ENCODE peak calls at places on chromosomes 16 and 17, in eight cellular contexts. One of them, this sample, is unnamed.
A peak's percentile ranks its signal among the peaks of the same experiment; 100 is the strongest.

GRCh38 chr17:70073799-70074198 is 1.2 kb upstream of the KCNJ16 start:
- DNase-seq in CD8-positive, alpha-beta T cell: no peak
- DNase-seq in fibroblast of pulmonary artery: no peak
- DNase-seq in MCF 10A: no peak
- DNase-seq in GM13977: no peak
- DNase-seq in NB4: no peak
- DNase-seq in upper lobe of right lung: no peak
- DNase-seq in heart right ventricle: no peak
- DNase-seq in this sample: no peak

GRCh38 chr17:39073916-39074315 is 77.5 kb downstream of the PLXDC1 start:
- DNase-seq in MCF 10A: no peak
- DNase-seq in GM13977: no peak
- DNase-seq in heart right ventricle: no peak
- DNase-seq in upper lobe of right lung: no peak
- DNase-seq in fibroblast of pulmonary artery: no peak
- DNase-seq in NB4: no peak
- DNase-seq in CD8-positive, alpha-beta T cell: no peak
- DNase-seq in this sample: no peak

GRCh38 chr16:48850097-48850496 is 240.1 kb upstream of the N4BP1 start:
- DNase-seq in heart right ventricle: no peak
- DNase-seq in GM13977: no peak
- DNase-seq in upper lobe of right lung: no peak
- DNase-seq in CD8-positive, alpha-beta T cell: no peak
- DNase-seq in MCF 10A: no peak
- DNase-seq in fibroblast of pulmonary artery: no peak
- DNase-seq in NB4: no peak
- DNase-seq in this sample: no peak

GRCh38 chr16:73254983-73255382 is 207.1 kb upstream of the ZFHX3 start:
- DNase-seq in fibroblast of pulmonary artery: no peak
- DNase-seq in GM13977: no peak
- DNase-seq in heart right ventricle: no peak
- DNase-seq in NB4: no peak
- DNase-seq in MCF 10A: no peak
- DNase-seq in CD8-positive, alpha-beta T cell: no peak
- DNase-seq in upper lobe of right lung: no peak
- DNase-seq in this sample: no peak

GRCh38 chr17:18039535-18040286 is 503 bp downstream of the GID4 start:
- DNase-seq in NB4: peak; percentile 45
- DNase-seq in upper lobe of right lung: peak; percentile 69
- DNase-seq in GM13977: peak; percentile 75
- DNase-seq in MCF 10A: peak; percentile 18
- DNase-seq in CD8-positive, alpha-beta T cell: no peak
- DNase-seq in fibroblast of pulmonary artery: no peak
- DNase-seq in heart right ventricle: peak; percentile 30
- DNase-seq in this sample: no peak

GRCh38 chr17:65278820-65279184 is 141.6 kb downstream of the RGS9 start:
- DNase-seq in fibroblast of pulmonary artery: no peak
- DNase-seq in GM13977: no peak
- DNase-seq in heart right ventricle: no peak
- DNase-seq in CD8-positive, alpha-beta T cell: no peak
- DNase-seq in upper lobe of right lung: no peak
- DNase-seq in MCF 10A: no peak
- DNase-seq in NB4: no peak
- DNase-seq in this sample: no peak

GRCh38 chr16:23691483-23692189 is 12.9 kb downstream of the PLK1 start:
- DNase-seq in fibroblast of pulmonary artery: peak; percentile 40
- DNase-seq in GM13977: no peak
- DNase-seq in heart right ventricle: no peak
- DNase-seq in upper lobe of right lung: no peak
- DNase-seq in MCF 10A: peak; percentile 60
- DNase-seq in CD8-positive, alpha-beta T cell: no peak
- DNase-seq in NB4: peak; percentile 56
- DNase-seq in this sample: no peak

GRCh38 chr16:78396046-78396445 is 296.6 kb downstream of the WWOX start:
- DNase-seq in MCF 10A: peak; percentile 1
- DNase-seq in upper lobe of right lung: no peak
- DNase-seq in CD8-positive, alpha-beta T cell: no peak
- DNase-seq in GM13977: no peak
- DNase-seq in NB4: peak; percentile 5
- DNase-seq in fibroblast of pulmonary artery: no peak
- DNase-seq in heart right ventricle: no peak
- DNase-seq in this sample: no peak

GRCh38 chr16:69566437-69567030 is 768 bp downstream of the NFAT5 start:
- DNase-seq in CD8-positive, alpha-beta T cell: no peak
- DNase-seq in upper lobe of right lung: peak; percentile 77
- DNase-seq in fibroblast of pulmonary artery: peak; percentile 71
- DNase-seq in GM13977: peak; percentile 78
- DNase-seq in NB4: peak; percentile 70
- DNase-seq in heart right ventricle: peak; percentile 58
- DNase-seq in MCF 10A: no peak
- DNase-seq in this sample: peak; percentile 25

GRCh38 chr16:73572135-73572534 is 524.2 kb upstream of the ZFHX3 start:
- DNase-seq in NB4: no peak
- DNase-seq in fibroblast of pulmonary artery: peak; percentile 11
- DNase-seq in upper lobe of right lung: peak; percentile 71
- DNase-seq in CD8-positive, alpha-beta T cell: no peak
- DNase-seq in MCF 10A: peak; percentile 13
- DNase-seq in heart right ventricle: peak; percentile 60
- DNase-seq in GM13977: no peak
- DNase-seq in this sample: peak; percentile 72

GRCh38 chr17:75077490-75078096 is 10.2 kb upstream of the SLC16A5 start:
- DNase-seq in CD8-positive, alpha-beta T cell: no peak
- DNase-seq in fibroblast of pulmonary artery: no peak
- DNase-seq in NB4: no peak
- DNase-seq in MCF 10A: no peak
- DNase-seq in upper lobe of right lung: peak; percentile 90
- DNase-seq in heart right ventricle: peak; percentile 84
- DNase-seq in GM13977: peak; percentile 83
- DNase-seq in this sample: no peak

GRCh38 chr16:79599837-79600635 is 501 bp downstream of the MAF start:
- DNase-seq in NB4: peak; percentile 4
- DNase-seq in GM13977: peak; percentile 50
- DNase-seq in fibroblast of pulmonary artery: peak; percentile 29
- DNase-seq in MCF 10A: peak; percentile 30
- DNase-seq in CD8-positive, alpha-beta T cell: no peak
- DNase-seq in upper lobe of right lung: peak; percentile 85
- DNase-seq in heart right ventricle: peak; percentile 75
- DNase-seq in this sample: peak; percentile 74

GRCh38 chr17:31411707-31412285 is 20.3 kb downstream of the RAB11FIP4 start:
- DNase-seq in heart right ventricle: no peak
- DNase-seq in MCF 10A: no peak
- DNase-seq in CD8-positive, alpha-beta T cell: no peak
- DNase-seq in GM13977: no peak
- DNase-seq in fibroblast of pulmonary artery: no peak
- DNase-seq in upper lobe of right lung: no peak
- DNase-seq in NB4: no peak
- DNase-seq in this sample: no peak

GRCh38 chr16:73006021-73006420 is 41.9 kb downstream of the ZFHX3 start:
- DNase-seq in MCF 10A: no peak
- DNase-seq in upper lobe of right lung: no peak
- DNase-seq in GM13977: no peak
- DNase-seq in fibroblast of pulmonary artery: no peak
- DNase-seq in NB4: no peak
- DNase-seq in CD8-positive, alpha-beta T cell: no peak
- DNase-seq in heart right ventricle: no peak
- DNase-seq in this sample: no peak

GRCh38 chr16:79008036-79008868 is 592.3 kb downstream of the MAF start:
- DNase-seq in GM13977: no peak
- DNase-seq in heart right ventricle: no peak
- DNase-seq in MCF 10A: no peak
- DNase-seq in upper lobe of right lung: no peak
- DNase-seq in fibroblast of pulmonary artery: no peak
- DNase-seq in NB4: peak; percentile 67
- DNase-seq in CD8-positive, alpha-beta T cell: no peak
- DNase-seq in this sample: no peak

GRCh38 chr17:2023692-2024571 is 1.2 kb downstream of the RTN4RL1 start:
- DNase-seq in heart right ventricle: no peak
- DNase-seq in MCF 10A: peak; percentile 61
- DNase-seq in upper lobe of right lung: peak; percentile 84
- DNase-seq in fibroblast of pulmonary artery: peak; percentile 64
- DNase-seq in NB4: peak; percentile 49
- DNase-seq in GM13977: peak; percentile 52
- DNase-seq in CD8-positive, alpha-beta T cell: no peak
- DNase-seq in this sample: no peak

GRCh38 chr17:17400566-17401184 is 76.1 kb upstream of the MED9 start:
- DNase-seq in NB4: no peak
- DNase-seq in fibroblast of pulmonary artery: no peak
- DNase-seq in upper lobe of right lung: no peak
- DNase-seq in CD8-positive, alpha-beta T cell: no peak
- DNase-seq in MCF 10A: no peak
- DNase-seq in heart right ventricle: no peak
- DNase-seq in GM13977: no peak
- DNase-seq in this sample: no peak

GRCh38 chr16:86554917-86555762 is at the start of gene MTHFSD:
- DNase-seq in fibroblast of pulmonary artery: peak; percentile 94
- DNase-seq in GM13977: peak; percentile 98
- DNase-seq in heart right ventricle: peak; percentile 96
- DNase-seq in MCF 10A: peak; percentile 87
- DNase-seq in NB4: peak; percentile 93
- DNase-seq in CD8-positive, alpha-beta T cell: peak; percentile 92
- DNase-seq in upper lobe of right lung: peak; percentile 97
- DNase-seq in this sample: peak; percentile 84
- TF ChIP-seq CTCF in fibroblast of pulmonary artery: no peak
- TF ChIP-seq CTCF in GM13977: no peak
- TF ChIP-seq CTCF in heart right ventricle: no peak
- TF ChIP-seq CTCF in MCF 10A: no peak
- TF ChIP-seq CTCF in NB4: no peak
- TF ChIP-seq CTCF in CD8-positive, alpha-beta T cell: no peak
- TF ChIP-seq CTCF in upper lobe of right lung: no peak
- TF ChIP-seq CTCF in this sample: no peak

GRCh38 chr17:72754513-72754912 is 338.0 kb downstream of the SLC39A11 start:
- DNase-seq in upper lobe of right lung: no peak
- DNase-seq in fibroblast of pulmonary artery: no peak
- DNase-seq in GM13977: no peak
- DNase-seq in heart right ventricle: no peak
- DNase-seq in MCF 10A: no peak
- DNase-seq in CD8-positive, alpha-beta T cell: no peak
- DNase-seq in NB4: no peak
- DNase-seq in this sample: no peak

GRCh38 chr17:72745241-72745640 is 347.2 kb downstream of the SLC39A11 start:
- DNase-seq in fibroblast of pulmonary artery: no peak
- DNase-seq in GM13977: no peak
- DNase-seq in NB4: no peak
- DNase-seq in heart right ventricle: no peak
- DNase-seq in MCF 10A: no peak
- DNase-seq in upper lobe of right lung: no peak
- DNase-seq in CD8-positive, alpha-beta T cell: no peak
- DNase-seq in this sample: no peak

GRCh38 chr17:72751746-72752145 is 340.7 kb downstream of the SLC39A11 start:
- DNase-seq in MCF 10A: peak; percentile 13
- DNase-seq in heart right ventricle: no peak
- DNase-seq in upper lobe of right lung: no peak
- DNase-seq in CD8-positive, alpha-beta T cell: no peak
- DNase-seq in fibroblast of pulmonary artery: no peak
- DNase-seq in NB4: no peak
- DNase-seq in GM13977: no peak
- DNase-seq in this sample: no peak

GRCh38 chr17:72747416-72747815 is 345.1 kb downstream of the SLC39A11 start:
- DNase-seq in heart right ventricle: no peak
- DNase-seq in GM13977: no peak
- DNase-seq in NB4: no peak
- DNase-seq in MCF 10A: no peak
- DNase-seq in upper lobe of right lung: no peak
- DNase-seq in fibroblast of pulmonary artery: no peak
- DNase-seq in CD8-positive, alpha-beta T cell: no peak
- DNase-seq in this sample: no peak

DNA sequence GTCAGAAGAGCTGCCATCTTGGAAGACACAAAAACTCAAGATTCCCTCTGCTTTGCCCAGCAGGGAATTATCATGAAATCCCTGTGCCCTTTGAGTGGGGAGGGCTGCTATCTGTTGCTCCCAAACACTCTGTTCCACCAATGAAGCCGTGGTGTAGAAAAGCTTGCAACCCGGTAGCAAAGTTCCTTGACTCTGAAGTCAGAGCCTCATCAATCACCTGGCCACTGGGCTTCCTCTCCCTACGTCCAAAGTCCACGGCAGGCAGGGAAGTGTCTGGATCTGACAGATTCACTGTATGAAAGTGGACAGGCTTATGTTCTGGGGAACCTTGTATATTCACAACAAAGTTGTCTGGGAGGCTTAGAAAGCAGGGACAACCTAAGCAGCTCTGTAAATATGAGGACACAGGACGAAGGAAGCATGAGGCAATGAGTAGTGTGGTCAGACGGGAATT is 343.3 kb downstream of the SLC39A11 start:
- DNase-seq in MCF 10A: no peak
- DNase-seq in upper lobe of right lung: no peak
- DNase-seq in heart right ventricle: no peak
- DNase-seq in fibroblast of pulmonary artery: no peak
- DNase-seq in CD8-positive, alpha-beta T cell: no peak
- DNase-seq in NB4: no peak
- DNase-seq in GM13977: no peak
- DNase-seq in this sample: no peak
- TF ChIP-seq CTCF in MCF 10A: no peak
- TF ChIP-seq CTCF in upper lobe of right lung: no peak
- TF ChIP-seq CTCF in heart right ventricle: no peak
- TF ChIP-seq CTCF in fibroblast of pulmonary artery: no peak
- TF ChIP-seq CTCF in CD8-positive, alpha-beta T cell: no peak
- TF ChIP-seq CTCF in NB4: no peak
- TF ChIP-seq CTCF in GM13977: no peak
- TF ChIP-seq CTCF in this sample: no peak

DNA sequence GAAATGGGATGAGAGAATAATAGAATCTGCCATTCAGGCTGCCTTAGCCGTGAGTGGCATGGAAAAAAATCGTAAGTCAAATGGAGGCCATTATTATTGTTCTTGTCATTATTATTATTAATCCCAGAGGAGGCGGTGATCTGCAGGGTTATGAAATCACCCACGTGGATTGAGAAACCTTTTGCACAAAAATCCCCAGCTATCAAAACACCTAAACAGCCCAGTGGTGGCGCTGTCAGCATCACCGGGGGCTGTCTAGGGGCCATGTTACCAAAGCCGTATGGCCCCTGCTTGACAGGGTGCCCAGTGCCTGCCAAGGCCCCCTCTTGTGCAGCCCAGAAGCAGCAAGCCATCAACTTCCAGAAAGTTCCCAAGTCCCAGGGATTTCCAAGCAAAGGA is 25.2 kb downstream of the CNGB1 start:
- DNase-seq in CD8-positive, alpha-beta T cell: no peak
- DNase-seq in fibroblast of pulmonary artery: peak; percentile 25
- DNase-seq in GM13977: no peak
- DNase-seq in NB4: peak; percentile 31
- DNase-seq in upper lobe of right lung: no peak
- DNase-seq in heart right ventricle: no peak
- DNase-seq in MCF 10A: peak; percentile 44
- DNase-seq in this sample: no peak
- TF ChIP-seq CTCF in CD8-positive, alpha-beta T cell: no peak
- TF ChIP-seq CTCF in fibroblast of pulmonary artery: peak; percentile 33
- TF ChIP-seq CTCF in GM13977: no peak
- TF ChIP-seq CTCF in NB4: no peak
- TF ChIP-seq CTCF in upper lobe of right lung: no peak
- TF ChIP-seq CTCF in heart right ventricle: no peak
- TF ChIP-seq CTCF in MCF 10A: peak; percentile 14
- TF ChIP-seq CTCF in this sample: no peak

DNA sequence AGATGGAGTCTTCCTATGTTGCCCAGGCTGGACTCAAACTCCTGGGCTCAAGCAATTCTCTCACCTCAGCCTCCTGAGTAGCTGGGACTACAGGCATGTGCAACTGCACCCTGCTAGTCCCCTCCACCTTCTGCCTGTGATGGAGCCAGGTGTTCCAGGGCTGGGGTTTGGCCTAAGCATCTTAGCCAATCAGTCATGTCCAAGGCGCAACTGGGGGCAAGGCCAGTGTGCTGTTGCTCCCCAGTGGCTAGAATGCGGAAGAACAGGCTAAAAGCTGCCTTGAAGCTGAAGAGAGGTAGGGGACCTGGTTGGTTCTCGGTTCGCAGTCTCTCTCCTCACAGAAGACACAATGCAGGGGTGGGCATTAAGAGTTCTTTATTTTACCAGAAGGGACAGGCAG is 18.6 kb downstream of the FLOT2 start:
- DNase-seq in CD8-positive, alpha-beta T cell: no peak
- DNase-seq in MCF 10A: peak; percentile 66
- DNase-seq in fibroblast of pulmonary artery: peak; percentile 58
- DNase-seq in heart right ventricle: no peak
- DNase-seq in NB4: peak; percentile 31
- DNase-seq in GM13977: peak; percentile 63
- DNase-seq in upper lobe of right lung: no peak
- DNase-seq in this sample: no peak
- TF ChIP-seq CTCF in CD8-positive, alpha-beta T cell: no peak
- TF ChIP-seq CTCF in MCF 10A: peak; percentile 45
- TF ChIP-seq CTCF in fibroblast of pulmonary artery: peak; percentile 51
- TF ChIP-seq CTCF in heart right ventricle: peak; percentile 25
- TF ChIP-seq CTCF in NB4: no peak
- TF ChIP-seq CTCF in GM13977: peak; percentile 65
- TF ChIP-seq CTCF in upper lobe of right lung: peak; percentile 5
- TF ChIP-seq CTCF in this sample: no peak